ENCODE peak calls at places on chromosomes 16 and 17, in seven cellular contexts. I is CD8-positive, alpha-beta T cell; B is astrocyte of the hippocampus; D is progenitor cell of endocrine pancreas; T is heart right ventricle; C is head of caudate nucleus; F is occipital lobe. U is an unnamed sample.
A peak's percentile ranks its signal among the peaks of the same experiment; 100 is the strongest.

GRCh38 chr17:30236807-30237206 is 1.3 kb upstream of the SLC6A4 start:
- DNase-seq in B (peak; percentile 67), I (no peak), F (no peak), C (peak; percentile 58), T (peak; percentile 68), D (peak; percentile 60), U (no peak)

GRCh38 chr17:35743911-35744328 is 9.1 kb downstream of the GAS2L2 start:
- DNase-seq in I (no peak), D (peak; percentile 52), T (no peak), B (peak; percentile 75), F (no peak), C (no peak), U (no peak)

GRCh38 chr17:77331161-77331864 is 190.5 kb downstream of the SEC14L1 start:
- DNase-seq in I (peak; percentile 93), C (peak; percentile 92), B (peak; percentile 96), F (peak; percentile 76), T (peak; percentile 95), D (peak; percentile 91), U (peak; percentile 86)

GRCh38 chr17:12485361-12485911 is 180.3 kb upstream of the MYOCD start:
- DNase-seq in C (no peak), T (no peak), I (no peak), D (no peak), B (peak; percentile 2), F (no peak), U (no peak)

GRCh38 chr16:35207059-35207999 is 1747.9 kb downstream of the TP53TG3F start:
- DNase-seq in C (no peak), B (no peak), F (no peak), D (no peak), I (no peak), T (no peak), U (no peak)

GRCh38 chr17:31112001-31112661 is 17.4 kb downstream of the NF1 start:
- DNase-seq in I (no peak), C (no peak), D (no peak), B (no peak), T (no peak), F (no peak), U (no peak)

GRCh38 chr16:30667361-30667905 is 9.2 kb downstream of the FBRS start:
- DNase-seq in C (no peak), D (no peak), F (no peak), B (no peak), I (no peak), T (no peak), U (no peak)

GRCh38 chr16:85460252-85460982 is 152.7 kb upstream of the GSE1 start:
- DNase-seq in T (no peak), D (no peak), F (no peak), B (peak; percentile 34), C (no peak), I (no peak), U (no peak)

GRCh38 chr17:2649191-2649590 is 55.7 kb downstream of the PAFAH1B1 start:
- DNase-seq in F (no peak), B (no peak), C (no peak), T (no peak), D (no peak), I (no peak), U (no peak)

GRCh38 chr17:47297661-47298400 is 25.9 kb upstream of the EFCAB13 start:
- DNase-seq in C (no peak), F (no peak), D (no peak), I (no peak), B (no peak), T (no peak), U (no peak)

GRCh38 chr17:34386925-34387550 is 24.0 kb upstream of the CCL1 start:
- DNase-seq in B (peak; percentile 16), I (no peak), F (no peak), T (no peak), D (no peak), C (no peak), U (no peak)

GRCh38 chr17:413016-413350 is 60.4 kb upstream of the RPH3AL start:
- DNase-seq in C (no peak), I (no peak), B (no peak), F (no peak), D (no peak), T (no peak), U (no peak)

GRCh38 chr17:71023631-71024030 is 854.3 kb downstream of the KCNJ2 start:
- DNase-seq in T (no peak), F (no peak), B (peak; percentile 16), C (no peak), D (no peak), I (no peak), U (no peak)

GRCh38 chr17:67810464-67810863 is 14.8 kb upstream of the BPTF start:
- DNase-seq in T (no peak), D (no peak), B (no peak), I (no peak), F (no peak), C (no peak), U (no peak)

GRCh38 chr17:1726626-1727257 is 2.2 kb downstream of the WDR81 start:
- DNase-seq in B (no peak), T (no peak), I (no peak), D (no peak), C (no peak), F (no peak), U (no peak)

GRCh38 chr17:4003501-4004421 is 39.5 kb upstream of the ATP2A3 start:
- DNase-seq in T (no peak), C (no peak), I (no peak), B (peak; percentile 18), D (no peak), F (no peak), U (no peak)

GRCh38 chr16:85428899-85429775 is 184.0 kb upstream of the GSE1 start:
- DNase-seq in I (no peak), D (peak; percentile 8), T (no peak), C (peak; percentile 10), B (no peak), F (no peak), U (no peak)

GRCh38 chr17:10802487-10803284 is 1.2 kb downstream of the TMEM238L start:
- DNase-seq in B (no peak), D (no peak), T (no peak), F (no peak), C (no peak), I (no peak), U (no peak)

GRCh38 chr16:54930034-54930938 is at the start of gene IRX5:
- DNase-seq in I (no peak), F (peak; percentile 68), C (peak; percentile 81), T (peak; percentile 92), D (peak; percentile 55), B (peak; percentile 96), U (peak; percentile 62)

GRCh38 chr17:53912117-53912516 is 89.4 kb downstream of the KIF2B start:
- DNase-seq in T (no peak), B (no peak), C (no peak), I (no peak), D (no peak), F (no peak), U (no peak)

GRCh38 chr17:55433629-55434422 is 12.2 kb upstream of the MMD start:
- DNase-seq in C (no peak), T (no peak), D (no peak), I (no peak), B (peak; percentile 20), F (no peak), U (no peak)

GRCh38 chr17:62995377-62995885 is 29.4 kb downstream of the TANC2 start:
- DNase-seq in D (no peak), F (no peak), B (peak; percentile 47), T (no peak), C (peak; percentile 51), I (no peak), U (no peak)

GRCh38 chr17:47707056-47707791 is 13.3 kb downstream of the TBKBP1 start:
- DNase-seq in D (no peak), F (no peak), T (no peak), I (no peak), C (no peak), B (no peak), U (no peak)

GRCh38 chr17:66652840-66653507 is 181.9 kb upstream of the CACNG5 start:
- DNase-seq in D (no peak), T (no peak), C (no peak), F (no peak), B (no peak), I (no peak), U (no peak)

GRCh38 chr17:5560361-5560988 is 23.8 kb downstream of the NLRP1 start:
- DNase-seq in F (no peak), C (no peak), B (no peak), T (no peak), I (no peak), D (no peak), U (no peak)

GRCh38 chr16:75550211-75550662 is 5.8 kb downstream of the TMEM231 start:
- DNase-seq in C (peak; percentile 54), B (peak; percentile 71), D (no peak), I (no peak), T (no peak), F (peak; percentile 28), U (no peak)

GRCh38 chr17:58285422-58285810 is 4.7 kb upstream of the MPO start:
- DNase-seq in B (no peak), T (no peak), D (no peak), F (no peak), C (no peak), I (no peak), U (no peak)

GRCh38 chr16:22638393-22639206 is 127.9 kb downstream of the NPIPB5 start:
- DNase-seq in F (no peak), B (no peak), I (no peak), C (no peak), D (no peak), T (no peak), U (no peak)

GRCh38 chr16:69366431-69366830 is 14.8 kb upstream of the TMED6 start:
- DNase-seq in B (no peak), F (no peak), I (no peak), T (no peak), D (no peak), C (no peak), U (no peak)